ENCODE peak calls at places on chromosomes 7 and 10, in six cellular contexts. N is right lobe of liver, O is ovary, C is foreskin keratinocyte, Z is left ventricle myocardium inferior, S is Panc1. W is an unnamed sample.

GRCh38 chr10:44044549-44044948 is 340.3 kb downstream of the CXCL12 start:
- DNase-seq in C (no peak), S (no peak), Z (no peak), O (no peak), N (no peak), W (no peak)

GRCh38 chr10:54799491-54799890 is 1.5 kb downstream of the PCDH15 start:
- DNase-seq in Z (no peak), C (no peak), O (no peak), N (no peak), S (no peak), W (no peak)

GRCh38 chr10:74194545-74194944 is 43.5 kb downstream of the ADK start:
- DNase-seq in C (no peak), O (no peak), S (no peak), Z (no peak), N (no peak), W (no peak)

GRCh38 chr10:104515670-104516199 is 125.4 kb upstream of the SORCS3 start:
- DNase-seq in C (no peak), Z (no peak), S (no peak), O (no peak), N (no peak), W (no peak)

GRCh38 chr10:52653510-52653909 is 119.1 kb downstream of the MBL2 start:
- DNase-seq in N (no peak), S (no peak), O (no peak), Z (peak; percentile 22), C (no peak), W (no peak)

GRCh38 chr7:9149499-9150082 is 716.2 kb downstream of the NXPH1 start:
- DNase-seq in C (peak; percentile 31), S (no peak), Z (no peak), N (no peak), O (no peak), W (no peak)

GRCh38 chr7:909358-910329 is 33.3 kb downstream of the GET4 start:
- DNase-seq in N (peak; percentile 77), S (no peak), O (no peak), Z (peak; percentile 77), C (no peak), W (no peak)

GRCh38 chr7:44078521-44078920 is 3.8 kb downstream of the POLM start:
- DNase-seq in S (no peak), Z (no peak), O (no peak), C (no peak), N (no peak), W (no peak)

GRCh38 chr10:9824546-9825164 is 1193.0 kb upstream of the CELF2 start:
- DNase-seq in Z (no peak), C (no peak), O (no peak), N (no peak), S (no peak), W (peak; percentile 15)

GRCh38 chr10:32943395-32943794 is 14.6 kb downstream of the ITGB1 start:
- DNase-seq in S (no peak), Z (no peak), C (no peak), N (no peak), O (no peak), W (no peak)

GRCh38 chr10:32941357-32941756 is 16.7 kb downstream of the ITGB1 start:
- DNase-seq in O (no peak), S (no peak), Z (no peak), N (no peak), C (no peak), W (no peak)

GRCh38 chr10:32942081-32942480 is 15.9 kb downstream of the ITGB1 start:
- DNase-seq in S (no peak), O (no peak), Z (no peak), C (no peak), N (no peak), W (no peak)

GRCh38 chr10:32946108-32946507 is 11.9 kb downstream of the ITGB1 start:
- DNase-seq in Z (no peak), C (no peak), N (no peak), S (no peak), O (no peak), W (no peak)

DNA sequence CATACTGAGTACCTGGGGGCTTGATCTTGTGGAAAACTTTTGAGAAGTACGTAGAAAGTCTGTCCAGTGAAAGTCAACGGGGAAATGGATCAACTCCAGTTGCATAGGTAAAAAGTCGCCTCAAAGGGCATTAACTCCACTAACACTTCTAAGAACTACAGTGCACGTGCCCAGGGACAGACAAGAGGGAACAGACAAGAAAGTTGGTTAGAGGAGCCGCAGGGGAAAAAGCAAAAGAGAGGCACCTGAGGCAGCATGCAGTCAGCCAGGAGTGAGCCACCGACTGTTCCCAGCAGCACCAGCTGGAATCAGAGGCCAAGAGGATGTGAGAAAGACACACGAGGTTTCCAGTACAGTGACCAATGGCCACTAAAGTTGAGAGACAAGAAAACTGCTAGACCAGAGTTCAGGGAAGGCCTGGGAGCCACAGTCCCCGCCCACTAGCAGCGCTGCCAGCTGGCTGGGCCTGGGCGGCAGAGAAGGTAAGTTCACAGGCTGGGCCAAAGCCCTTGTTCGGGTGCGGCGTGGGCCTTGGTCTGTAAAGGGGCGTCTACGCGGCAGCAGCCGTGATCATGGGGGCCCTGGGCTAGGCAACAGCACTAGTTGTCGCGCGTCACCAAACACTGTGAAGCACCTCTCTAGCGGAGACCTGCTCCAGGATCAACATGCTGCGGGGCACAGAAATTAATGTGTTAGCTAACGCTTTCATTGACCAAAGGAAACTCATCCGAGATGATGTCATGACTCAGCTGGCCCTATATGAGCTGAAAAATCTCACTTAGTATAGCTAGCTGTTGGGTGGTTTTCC is 14.0 kb downstream of the ITGB1 start:
- DNase-seq in N (no peak), Z (peak; percentile 24), O (no peak), C (no peak), S (no peak), W (no peak)
- H3K4me1 ChIP-seq in N (peaks cover 7% of the 10 kb centered on the region), Z (peaks cover 98% of the 10 kb centered on the region), O (peaks cover 17% of the 10 kb centered on the region), C (peaks cover 98% of the 10 kb centered on the region), S (peaks cover 93% of the 10 kb centered on the region), W (peaks cover 8% of the 10 kb centered on the region)

GRCh38 chr10:22253578-22253882 is 35.7 kb upstream of the EBLN1 start:
- DNase-seq in S (no peak), O (peak; percentile 49), Z (peak; percentile 53), C (no peak), N (no peak), W (no peak)

GRCh38 chr10:22252801-22253577 is 35.2 kb upstream of the EBLN1 start:
- DNase-seq in N (peak; percentile 43), Z (peak; percentile 46), O (peak; percentile 44), S (no peak), C (no peak), W (no peak)

GRCh38 chr10:22252286-22252800 is 34.5 kb upstream of the EBLN1 start:
- DNase-seq in Z (peak; percentile 62), C (no peak), S (no peak), O (peak; percentile 69), N (peak; percentile 54), W (peak; percentile 14)

GRCh38 chr10:22251751-22252285 is 34.0 kb upstream of the EBLN1 start:
- DNase-seq in S (no peak), C (no peak), O (peak; percentile 66), N (peak; percentile 59), Z (peak; percentile 69), W (peak; percentile 65)

DNA sequence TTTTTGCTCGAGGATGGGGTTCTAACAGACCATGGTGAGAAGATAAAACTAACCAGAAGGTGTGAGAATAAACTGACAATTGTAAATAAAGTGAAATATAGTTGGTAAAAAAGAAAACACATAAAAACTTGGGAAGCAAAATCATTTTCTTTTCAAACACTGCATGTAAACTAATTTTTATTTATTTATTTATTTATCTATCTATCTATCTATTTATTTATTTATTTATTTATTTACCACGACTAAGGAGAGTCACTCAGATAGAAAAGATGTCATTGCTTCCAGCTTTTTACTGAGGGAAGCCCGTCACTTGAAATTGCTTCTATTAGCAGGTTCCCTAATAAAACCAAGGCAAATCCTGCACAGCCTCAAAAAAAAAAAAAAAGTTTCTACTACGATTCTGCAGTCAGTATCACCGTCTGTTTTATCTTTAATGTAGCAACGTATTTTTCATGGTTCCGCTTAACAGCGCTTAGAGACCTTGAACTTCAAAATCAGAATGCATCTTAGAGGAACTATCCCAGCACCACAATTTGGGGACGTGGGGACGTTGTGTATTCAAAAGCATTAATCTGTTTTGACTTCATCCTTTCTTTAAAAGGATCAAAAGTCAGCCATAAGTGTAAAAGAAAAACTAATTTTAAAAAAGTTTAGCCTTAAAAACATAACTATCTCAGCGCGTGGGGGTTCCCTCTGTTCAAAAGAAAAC is 33.2 kb upstream of the EBLN1 start:
- DNase-seq in O (no peak), S (no peak), C (no peak), N (no peak), Z (no peak), W (peak; percentile 8)
- H3K27me3 ChIP-seq in O (no peaks in the 10 kb centered on the region), S (no peaks in the 10 kb centered on the region), C (peaks cover 4% of the 10 kb centered on the region), N (no peaks in the 10 kb centered on the region), Z (no peaks in the 10 kb centered on the region), W (no peaks in the 10 kb centered on the region)

GRCh38 chr7:94423116-94423515 is 28.4 kb downstream of the COL1A2 start:
- DNase-seq in O (no peak), Z (no peak), N (no peak), S (no peak), C (no peak), W (no peak)
- H3K4me1 ChIP-seq in O (no peaks in the 10 kb centered on the region), Z (no peaks in the 10 kb centered on the region), N (no peaks in the 10 kb centered on the region), S (no peaks in the 10 kb centered on the region), C (no peaks in the 10 kb centered on the region), W (peaks cover 5% of the 10 kb centered on the region)

DNA sequence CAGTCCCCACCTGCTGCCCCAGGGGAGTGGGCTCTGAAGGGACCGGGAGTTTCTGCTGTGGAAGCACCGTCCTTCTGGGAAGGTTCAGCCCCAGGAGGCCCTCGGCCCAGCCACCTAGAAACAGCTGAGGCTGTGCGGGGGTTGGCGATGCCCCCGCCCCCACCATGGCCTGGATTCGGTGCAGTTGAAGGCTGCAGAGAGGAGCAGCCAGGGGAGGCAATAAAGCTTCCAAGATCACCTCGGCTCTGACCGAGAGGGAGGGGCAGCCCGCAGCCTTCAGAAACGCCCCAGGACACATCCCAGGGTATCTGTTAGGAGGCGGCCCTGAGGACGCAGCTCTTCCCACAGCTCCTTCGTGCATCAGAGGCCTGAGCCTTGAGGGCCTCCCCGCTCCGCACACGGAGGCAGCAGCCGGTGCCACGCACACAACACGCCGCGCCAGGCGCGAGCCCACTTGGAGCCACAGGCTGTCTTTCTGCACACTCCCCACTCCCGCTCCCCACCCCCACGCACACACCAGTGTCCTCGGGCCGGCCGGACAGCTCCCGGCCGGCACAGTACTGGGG is 1.6 kb downstream of the KNDC1 start:
- DNase-seq in C (no peak), N (no peak), Z (no peak), S (no peak), O (no peak), W (peak; percentile 42)
- H3K27me3 ChIP-seq in C (peaks cover 26% of the 10 kb centered on the region), N (no peaks in the 10 kb centered on the region), Z (peaks cover 91% of the 10 kb centered on the region), S (peaks cover 2% of the 10 kb centered on the region), O (no peaks in the 10 kb centered on the region), W (no peaks in the 10 kb centered on the region)

DNA sequence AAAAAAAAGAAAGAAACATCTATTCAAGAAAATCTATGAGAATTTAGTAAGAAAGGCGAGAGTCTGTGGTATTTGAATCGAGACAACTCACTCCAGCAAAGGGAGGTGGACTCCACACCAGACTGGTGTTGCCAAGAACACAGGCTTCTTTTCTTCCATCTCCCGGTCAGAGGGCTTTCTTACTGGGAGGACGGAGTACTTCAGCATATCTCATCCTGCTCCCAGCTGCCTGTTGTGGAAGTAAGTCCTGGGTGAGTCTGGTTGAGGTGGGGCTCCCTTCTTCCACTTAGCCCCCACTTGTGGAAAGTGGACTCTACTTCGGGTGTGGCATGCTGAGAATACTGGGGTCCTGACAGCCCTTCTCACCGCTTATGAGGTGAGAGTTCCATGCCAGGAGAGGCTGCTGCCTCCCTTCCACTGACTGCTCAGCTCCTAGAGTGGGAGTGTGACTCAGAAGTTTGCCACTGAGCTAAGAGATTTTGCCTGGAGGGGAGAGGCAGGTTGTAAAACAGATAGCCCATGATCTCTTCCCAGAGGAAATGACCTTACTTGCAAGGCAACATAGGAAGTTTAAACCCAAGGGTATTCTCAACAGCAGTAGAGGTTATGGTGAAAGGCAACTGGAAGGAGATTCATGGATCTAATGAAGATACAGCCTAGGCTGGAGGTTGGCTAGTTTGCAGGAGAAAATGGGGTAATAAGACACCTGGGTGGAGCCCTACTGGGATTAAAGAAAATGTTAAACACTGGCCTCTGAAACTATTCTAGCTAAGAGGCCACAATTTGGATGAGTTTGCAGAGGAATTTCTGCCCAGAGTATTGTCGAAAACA is 3.5 kb upstream of the NACAD start:
- DNase-seq in C (peak; percentile 47), O (no peak), N (no peak), S (no peak), Z (no peak), W (no peak)
- H3K4me1 ChIP-seq in C (peaks cover 10% of the 10 kb centered on the region), O (peaks cover 6% of the 10 kb centered on the region), N (no peaks in the 10 kb centered on the region), S (peaks cover 11% of the 10 kb centered on the region), Z (peaks cover 14% of the 10 kb centered on the region), W (peaks cover 6% of the 10 kb centered on the region)

W was measured in HAP-1.